ENCODE peak calls at places on chromosome 19, in seven cellular contexts. One of them, this sample, is unnamed.

GRCh38 chr19:13859361-13859880 is 17.5 kb upstream of the NANOS3 start:
- DNase-seq in gastrocnemius medialis: no peak
- DNase-seq in A549: no peak
- DNase-seq in lower lobe of right lung: no peak
- DNase-seq in IMR-90: peak
- DNase-seq in left ventricle myocardium inferior: no peak
- DNase-seq in CD8-positive, alpha-beta T cell: no peak
- DNase-seq in this sample: no peak

GRCh38 chr19:38792250-38793111 is 3.5 kb downstream of the LGALS7B start:
- DNase-seq in gastrocnemius medialis: no peak
- DNase-seq in A549: no peak
- DNase-seq in lower lobe of right lung: peak
- DNase-seq in IMR-90: no peak
- DNase-seq in left ventricle myocardium inferior: peak
- DNase-seq in CD8-positive, alpha-beta T cell: peak
- DNase-seq in this sample: no peak

GRCh38 chr19:5580116-5580515 is 12.4 kb upstream of the TINCR start:
- DNase-seq in gastrocnemius medialis: no peak
- DNase-seq in A549: no peak
- DNase-seq in lower lobe of right lung: no peak
- DNase-seq in IMR-90: no peak
- DNase-seq in left ventricle myocardium inferior: no peak
- DNase-seq in CD8-positive, alpha-beta T cell: no peak
- DNase-seq in this sample: no peak

GRCh38 chr19:1223018-1223855 is 14.6 kb downstream of the CBARP start:
- DNase-seq in gastrocnemius medialis: no peak
- DNase-seq in A549: no peak
- DNase-seq in lower lobe of right lung: no peak
- DNase-seq in IMR-90: peak
- DNase-seq in left ventricle myocardium inferior: no peak
- DNase-seq in CD8-positive, alpha-beta T cell: peak
- DNase-seq in this sample: no peak

GRCh38 chr19:19053508-19054314 is 10.1 kb upstream of the SLC25A42 start:
- DNase-seq in gastrocnemius medialis: peak
- DNase-seq in A549: peak
- DNase-seq in lower lobe of right lung: peak
- DNase-seq in IMR-90: peak
- DNase-seq in left ventricle myocardium inferior: peak
- DNase-seq in CD8-positive, alpha-beta T cell: peak
- DNase-seq in this sample: no peak

GRCh38 chr19:38388310-38389100 is at the start of gene SPRED3:
- DNase-seq in gastrocnemius medialis: no peak
- DNase-seq in A549: peak
- DNase-seq in lower lobe of right lung: no peak
- DNase-seq in IMR-90: peak
- DNase-seq in left ventricle myocardium inferior: no peak
- DNase-seq in CD8-positive, alpha-beta T cell: peak
- DNase-seq in this sample: no peak

GRCh38 chr19:5563941-5564612 is 3.7 kb downstream of the TINCR start:
- DNase-seq in gastrocnemius medialis: no peak
- DNase-seq in A549: peak
- DNase-seq in lower lobe of right lung: no peak
- DNase-seq in IMR-90: peak
- DNase-seq in left ventricle myocardium inferior: no peak
- DNase-seq in CD8-positive, alpha-beta T cell: no peak
- DNase-seq in this sample: no peak

GRCh38 chr19:52670046-52670445 is 31.9 kb upstream of the ZNF83 start:
- DNase-seq in gastrocnemius medialis: no peak
- DNase-seq in A549: no peak
- DNase-seq in lower lobe of right lung: no peak
- DNase-seq in IMR-90: no peak
- DNase-seq in left ventricle myocardium inferior: no peak
- DNase-seq in CD8-positive, alpha-beta T cell: no peak
- DNase-seq in this sample: no peak

GRCh38 chr19:7870571-7871279 is 3.5 kb downstream of the PRR36 start:
- DNase-seq in gastrocnemius medialis: peak
- DNase-seq in A549: no peak
- DNase-seq in lower lobe of right lung: no peak
- DNase-seq in IMR-90: no peak
- DNase-seq in left ventricle myocardium inferior: no peak
- DNase-seq in CD8-positive, alpha-beta T cell: peak
- DNase-seq in this sample: no peak

GRCh38 chr19:13953021-13953531 is 767 bp downstream of the DCAF15 start:
- DNase-seq in gastrocnemius medialis: no peak
- DNase-seq in A549: peak
- DNase-seq in lower lobe of right lung: no peak
- DNase-seq in IMR-90: peak
- DNase-seq in left ventricle myocardium inferior: no peak
- DNase-seq in CD8-positive, alpha-beta T cell: no peak
- DNase-seq in this sample: no peak

DNA sequence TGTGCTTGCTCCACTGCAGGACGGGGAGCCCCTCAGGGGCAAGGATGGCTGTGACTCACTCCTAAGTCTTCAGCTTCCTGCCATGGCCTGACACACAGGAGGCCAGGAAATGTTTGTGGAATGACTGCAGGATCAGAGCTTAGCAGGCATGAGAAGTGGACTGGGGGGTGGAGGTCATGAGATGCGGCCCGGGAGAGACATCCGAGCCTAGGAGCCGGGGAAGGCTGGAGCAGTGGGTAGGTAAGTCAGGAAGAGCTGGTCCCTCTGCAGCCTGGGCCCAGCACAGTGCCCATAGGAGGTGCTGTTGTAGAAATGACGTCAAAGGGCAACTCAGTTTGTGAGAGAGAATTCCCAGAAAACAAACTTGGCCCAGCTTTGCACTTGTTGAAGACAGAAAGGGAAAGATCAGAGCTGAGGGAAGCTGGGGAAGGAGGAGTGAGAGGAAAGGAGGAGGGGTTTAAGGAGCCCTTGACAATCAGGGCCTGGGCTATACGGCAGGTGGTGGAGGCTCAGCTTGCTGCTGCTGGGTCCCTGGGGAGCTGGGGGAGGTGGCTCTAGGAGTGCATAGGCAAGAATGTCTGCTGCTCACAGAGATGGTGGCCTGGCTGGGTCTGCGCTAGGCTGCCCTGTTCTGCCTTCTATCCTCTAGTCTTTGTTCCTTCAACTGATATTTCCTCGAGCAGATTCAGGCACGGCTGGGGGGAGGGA is 18.5 kb downstream of the POU2F2 start:
- DNase-seq in gastrocnemius medialis: peak
- DNase-seq in A549: peak
- DNase-seq in lower lobe of right lung: no peak
- DNase-seq in IMR-90: peak
- DNase-seq in left ventricle myocardium inferior: no peak
- DNase-seq in CD8-positive, alpha-beta T cell: no peak
- DNase-seq in this sample: no peak
- TF ChIP-seq CTCF in gastrocnemius medialis: no peak
- TF ChIP-seq CTCF in A549: peak
- TF ChIP-seq CTCF in lower lobe of right lung: no peak
- TF ChIP-seq CTCF in IMR-90: peak
- TF ChIP-seq CTCF in left ventricle myocardium inferior: no peak
- TF ChIP-seq CTCF in CD8-positive, alpha-beta T cell: no peak
- TF ChIP-seq CTCF in this sample: no peak

GRCh38 chr19:50344661-50345318 is 15.6 kb upstream of the KCNC3 start:
- DNase-seq in gastrocnemius medialis: no peak
- DNase-seq in A549: no peak
- DNase-seq in lower lobe of right lung: peak
- DNase-seq in IMR-90: no peak
- DNase-seq in left ventricle myocardium inferior: peak
- DNase-seq in CD8-positive, alpha-beta T cell: no peak
- DNase-seq in this sample: no peak

GRCh38 chr19:50352242-50352641 is 13.2 kb downstream of the NAPSA start:
- DNase-seq in gastrocnemius medialis: no peak
- DNase-seq in A549: no peak
- DNase-seq in lower lobe of right lung: no peak
- DNase-seq in IMR-90: no peak
- DNase-seq in left ventricle myocardium inferior: no peak
- DNase-seq in CD8-positive, alpha-beta T cell: no peak
- DNase-seq in this sample: no peak

GRCh38 chr19:50349277-50350057 is 16.0 kb downstream of the NAPSA start:
- DNase-seq in gastrocnemius medialis: no peak
- DNase-seq in A549: no peak
- DNase-seq in lower lobe of right lung: peak
- DNase-seq in IMR-90: no peak
- DNase-seq in left ventricle myocardium inferior: no peak
- DNase-seq in CD8-positive, alpha-beta T cell: no peak
- DNase-seq in this sample: no peak
- TF ChIP-seq CTCF in gastrocnemius medialis: no peak
- TF ChIP-seq CTCF in A549: no peak
- TF ChIP-seq CTCF in lower lobe of right lung: no peak
- TF ChIP-seq CTCF in IMR-90: no peak
- TF ChIP-seq CTCF in left ventricle myocardium inferior: no peak
- TF ChIP-seq CTCF in CD8-positive, alpha-beta T cell: no peak
- TF ChIP-seq CTCF in this sample: no peak

GRCh38 chr19:40640744-40641143 is 39.6 kb downstream of the LTBP4 start:
- DNase-seq in gastrocnemius medialis: no peak
- DNase-seq in A549: no peak
- DNase-seq in lower lobe of right lung: no peak
- DNase-seq in IMR-90: peak
- DNase-seq in left ventricle myocardium inferior: peak
- DNase-seq in CD8-positive, alpha-beta T cell: no peak
- DNase-seq in this sample: no peak
- TF ChIP-seq CTCF in gastrocnemius medialis: no peak
- TF ChIP-seq CTCF in A549: no peak
- TF ChIP-seq CTCF in lower lobe of right lung: no peak
- TF ChIP-seq CTCF in IMR-90: no peak
- TF ChIP-seq CTCF in left ventricle myocardium inferior: no peak
- TF ChIP-seq CTCF in CD8-positive, alpha-beta T cell: no peak
- TF ChIP-seq CTCF in this sample: no peak

DNA sequence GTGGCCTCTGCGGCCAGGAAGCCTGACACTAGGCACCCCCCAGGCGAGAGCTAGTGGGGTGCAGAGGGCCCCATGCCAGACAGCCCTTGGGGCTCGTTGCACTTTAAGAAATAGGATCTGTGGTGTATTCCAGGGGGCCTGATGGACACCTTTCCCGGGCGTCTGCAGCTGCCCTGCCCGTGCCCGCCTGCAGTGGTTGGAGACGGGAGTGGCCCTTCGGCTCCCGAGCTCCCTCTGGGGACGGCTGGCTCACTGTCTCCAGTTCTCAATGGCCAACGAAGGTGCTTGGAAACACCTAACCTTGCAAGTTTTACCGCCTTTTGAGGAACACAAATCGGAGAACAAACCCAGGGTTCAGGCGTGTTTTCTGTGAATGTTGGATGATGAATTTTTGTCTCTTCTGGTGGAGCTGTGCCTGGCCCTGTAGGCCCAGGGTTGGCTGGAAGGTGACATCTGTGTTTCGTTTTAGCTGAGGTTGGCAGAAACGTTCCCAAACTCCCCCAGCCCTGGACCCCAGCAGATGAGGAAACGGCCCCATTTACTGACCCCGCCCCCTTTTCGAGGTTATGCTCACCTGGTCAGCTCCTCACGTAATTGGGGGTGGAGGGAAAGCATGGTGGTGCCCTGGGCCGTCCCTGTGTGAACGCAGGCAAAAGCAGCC is 17.4 kb upstream of the NPAS1 start:
- DNase-seq in gastrocnemius medialis: no peak
- DNase-seq in A549: no peak
- DNase-seq in lower lobe of right lung: no peak
- DNase-seq in IMR-90: no peak
- DNase-seq in left ventricle myocardium inferior: no peak
- DNase-seq in CD8-positive, alpha-beta T cell: no peak
- DNase-seq in this sample: no peak
- TF ChIP-seq CTCF in gastrocnemius medialis: peak
- TF ChIP-seq CTCF in A549: peak
- TF ChIP-seq CTCF in lower lobe of right lung: no peak
- TF ChIP-seq CTCF in IMR-90: no peak
- TF ChIP-seq CTCF in left ventricle myocardium inferior: peak
- TF ChIP-seq CTCF in CD8-positive, alpha-beta T cell: no peak
- TF ChIP-seq CTCF in this sample: no peak

GRCh38 chr19:41341669-41342490 is 11.8 kb downstream of the TGFB1 start:
- DNase-seq in gastrocnemius medialis: no peak
- DNase-seq in A549: no peak
- DNase-seq in lower lobe of right lung: no peak
- DNase-seq in IMR-90: no peak
- DNase-seq in left ventricle myocardium inferior: no peak
- DNase-seq in CD8-positive, alpha-beta T cell: no peak
- DNase-seq in this sample: no peak
- TF ChIP-seq CTCF in gastrocnemius medialis: no peak
- TF ChIP-seq CTCF in A549: no peak
- TF ChIP-seq CTCF in lower lobe of right lung: no peak
- TF ChIP-seq CTCF in IMR-90: no peak
- TF ChIP-seq CTCF in left ventricle myocardium inferior: no peak
- TF ChIP-seq CTCF in CD8-positive, alpha-beta T cell: no peak
- TF ChIP-seq CTCF in this sample: no peak

GRCh38 chr19:16627194-16627927 is 643 bp downstream of the MED26 start:
- DNase-seq in gastrocnemius medialis: no peak
- DNase-seq in A549: peak
- DNase-seq in lower lobe of right lung: peak
- DNase-seq in IMR-90: no peak
- DNase-seq in left ventricle myocardium inferior: no peak
- DNase-seq in CD8-positive, alpha-beta T cell: peak
- DNase-seq in this sample: peak
- TF ChIP-seq CTCF in gastrocnemius medialis: no peak
- TF ChIP-seq CTCF in A549: no peak
- TF ChIP-seq CTCF in lower lobe of right lung: no peak
- TF ChIP-seq CTCF in IMR-90: peak
- TF ChIP-seq CTCF in left ventricle myocardium inferior: no peak
- TF ChIP-seq CTCF in CD8-positive, alpha-beta T cell: no peak
- TF ChIP-seq CTCF in this sample: no peak